ENCODE peak calls at places on chromosomes 5 and 9, in seven cellular contexts. L, M, W, E, X, Y and O are unnamed samples.

GRCh38 chr9:78074385-78075291 is 43.0 kb upstream of the GNAQ start:
- DNase-seq in X (no peak), L (no peak), W (no peak), Y (no peak), E (no peak), M (no peak), O (no peak)

GRCh38 chr5:112863549-112863948 is 2.5 kb downstream of the SRP19 start:
- DNase-seq in Y (peak), X (no peak), M (no peak), L (no peak), E (no peak), W (no peak), O (no peak)

GRCh38 chr5:152864993-152865392 is 459.9 kb upstream of the NMUR2 start:
- DNase-seq in M (no peak), Y (no peak), W (no peak), X (no peak), E (no peak), L (no peak), O (no peak)

GRCh38 chr9:95733687-95734659 is 141.5 kb upstream of the ERCC6L2 start:
- DNase-seq in E (no peak), L (no peak), Y (no peak), X (no peak), M (no peak), W (no peak), O (no peak)

GRCh38 chr5:174327317-174327864 is 281.9 kb downstream of the NSG2 start:
- DNase-seq in X (peak), Y (peak), L (no peak), W (peak), E (peak), M (peak), O (peak)

GRCh38 chr5:36680066-36680465 is 73.7 kb downstream of the SLC1A3 start:
- DNase-seq in L (peak), W (no peak), M (no peak), X (no peak), Y (no peak), E (no peak), O (peak)

GRCh38 chr5:140246378-140247122 is 56.4 kb downstream of the PFDN1 start:
- DNase-seq in Y (no peak), W (no peak), L (no peak), X (no peak), E (no peak), M (no peak), O (peak)

GRCh38 chr5:71482132-71482531 is 26.7 kb downstream of the BDP1 start:
- DNase-seq in L (no peak), W (no peak), Y (peak), X (no peak), E (no peak), M (no peak), O (no peak)

GRCh38 chr5:118008779-118009178 is 979.6 kb downstream of the DTWD2 start:
- DNase-seq in W (no peak), E (no peak), M (no peak), X (no peak), L (no peak), Y (no peak), O (no peak)

GRCh38 chr5:95822408-95823240 is at the start of gene GLRX:
- DNase-seq in W (no peak), E (no peak), Y (peak), L (peak), M (peak), X (peak), O (peak)

GRCh38 chr9:75615284-75615683 is 275.2 kb upstream of the PCSK5 start:
- DNase-seq in X (no peak), W (no peak), L (no peak), Y (peak), M (no peak), E (no peak), O (no peak)

GRCh38 chr5:148607406-148607805 is 46.9 kb downstream of the HTR4 start:
- DNase-seq in Y (no peak), W (no peak), X (no peak), M (no peak), E (no peak), L (no peak), O (no peak)

GRCh38 chr5:34499001-34499734 is 157.0 kb upstream of the RAI14 start:
- DNase-seq in X (no peak), Y (no peak), E (no peak), L (no peak), W (no peak), M (peak), O (no peak)

GRCh38 chr9:130499804-130500263 is 55.1 kb downstream of the ASS1 start:
- DNase-seq in W (no peak), M (no peak), Y (no peak), L (no peak), X (no peak), E (no peak), O (no peak)

GRCh38 chr5:45376463-45376862 is 319.7 kb downstream of the HCN1 start:
- DNase-seq in M (no peak), Y (no peak), W (no peak), X (no peak), E (no peak), L (no peak), O (no peak)

GRCh38 chr5:89213584-89213983 is 330.6 kb upstream of the MEF2C start:
- DNase-seq in Y (no peak), M (no peak), X (no peak), W (no peak), L (no peak), E (no peak), O (peak)

GRCh38 chr5:115052948-115053347 is 116.8 kb downstream of the TRIM36 start:
- DNase-seq in Y (no peak), X (no peak), M (no peak), E (no peak), W (no peak), L (no peak), O (no peak)

GRCh38 chr9:125241863-125242739 is 958 bp upstream of the HSPA5 start:
- DNase-seq in E (no peak), X (no peak), Y (no peak), W (peak), M (no peak), L (no peak), O (no peak)

GRCh38 chr5:14009575-14009974 is 65.1 kb upstream of the DNAH5 start:
- DNase-seq in E (no peak), Y (peak), X (no peak), L (no peak), W (no peak), M (no peak), O (no peak)

GRCh38 chr5:176697929-176698520 is 50.7 kb downstream of the TSPAN17 start:
- DNase-seq in M (no peak), L (no peak), W (no peak), X (no peak), E (no peak), Y (peak), O (no peak)

GRCh38 chr5:42268630-42269029 is 154.6 kb upstream of the GHR start:
- DNase-seq in Y (no peak), E (no peak), X (no peak), M (no peak), W (no peak), L (no peak), O (no peak)

GRCh38 chr5:180830253-180831138 is 27.9 kb upstream of the MGAT1 start:
- DNase-seq in Y (peak), M (peak), X (peak), E (peak), L (peak), W (peak), O (peak)

GRCh38 chr9:86460211-86461002 is 106.2 kb upstream of the TUT7 start:
- DNase-seq in X (no peak), W (no peak), E (no peak), Y (no peak), L (no peak), M (no peak), O (no peak)

GRCh38 chr5:34580983-34581382 is 75.1 kb upstream of the RAI14 start:
- DNase-seq in L (no peak), Y (no peak), E (no peak), W (no peak), M (no peak), X (no peak), O (no peak)

GRCh38 chr9:99113418-99114048 is 8.6 kb downstream of the TGFBR1 start:
- DNase-seq in M (no peak), Y (no peak), E (no peak), W (no peak), L (no peak), X (no peak), O (no peak)

GRCh38 chr5:156597276-156597675 is 252.8 kb upstream of the PPP1R2B start:
- DNase-seq in M (no peak), L (no peak), E (no peak), X (no peak), Y (no peak), W (no peak), O (no peak)

GRCh38 chr9:81031422-81032029 is 657.8 kb downstream of the TLE1 start:
- DNase-seq in L (no peak), W (no peak), E (no peak), Y (no peak), M (no peak), X (no peak), O (no peak)